ENCODE peak calls at places on chromosome 20, in six cellular contexts. K is ascending aorta; A is heart left ventricle; U is naive thymus-derived CD4-positive, alpha-beta T cell; O is ovary; E is PC-9. F is an unnamed sample. For H3K9me3, the result is how much of the 10 kb centered on the place peaks cover.

GRCh38 chr20:31543966-31544598 is 29.8 kb downstream of the HM13 start:
- DNase-seq in O (no peak), E (peak), K (no peak), U (no peak), A (no peak), F (no peak)

GRCh38 chr20:3471397-3472021 is 691 bp downstream of the ATRN start:
- DNase-seq in U (no peak), A (no peak), K (no peak), E (no peak), O (no peak), F (no peak)

GRCh38 chr20:9051508-9051907 is 17.4 kb upstream of the PLCB4 start:
- DNase-seq in K (no peak), A (no peak), U (no peak), O (no peak), E (peak), F (no peak)

GRCh38 chr20:33731693-33732165 is at the start of gene ZNF341:
- DNase-seq in O (peak), A (peak), K (peak), E (peak), U (peak), F (peak)

GRCh38 chr20:45863543-45864470 is 6.4 kb downstream of the ZSWIM3 start:
- DNase-seq in U (no peak), K (no peak), E (no peak), A (no peak), O (no peak), F (no peak)

GRCh38 chr20:54606384-54606783 is 131.0 kb downstream of the DOK5 start:
- DNase-seq in U (no peak), O (no peak), E (no peak), K (no peak), A (no peak), F (no peak)

GRCh38 chr20:20711413-20711812 is 1.0 kb downstream of the RALGAPA2 start:
- DNase-seq in O (no peak), A (no peak), E (no peak), U (no peak), K (no peak), F (no peak)

GRCh38 chr20:31967830-31968249 is at the start of gene XKR7:
- DNase-seq in E (no peak), K (no peak), U (no peak), A (peak), O (no peak), F (peak)

GRCh38 chr20:25237610-25238318 is 10.1 kb upstream of the PYGB start:
- DNase-seq in O (no peak), E (peak), K (peak), U (no peak), A (no peak), F (peak)

GRCh38 chr20:7291319-7291943 is 523.9 kb downstream of the BMP2 start:
- DNase-seq in U (no peak), K (no peak), A (no peak), O (no peak), E (no peak), F (no peak)

GRCh38 chr20:56212071-56212470 is 36.5 kb upstream of the MC3R start:
- DNase-seq in U (no peak), E (peak), A (no peak), O (no peak), K (no peak), F (no peak)

GRCh38 chr20:51129201-51129671 is 106.3 kb upstream of the KCNG1 start:
- DNase-seq in K (peak), A (no peak), E (no peak), O (no peak), U (no peak), F (no peak)

GRCh38 chr20:2616634-2617033 is 35.8 kb upstream of the NOP56 start:
- DNase-seq in U (no peak), A (no peak), K (no peak), O (no peak), E (no peak), F (no peak)

GRCh38 chr20:366042-366718 is 14.4 kb upstream of the TRIB3 start:
- DNase-seq in U (no peak), A (no peak), K (no peak), E (peak), O (no peak), F (no peak)

GRCh38 chr20:1517010-1517409 is 25.8 kb upstream of the SIRPB2 start:
- DNase-seq in A (no peak), E (no peak), O (no peak), K (no peak), U (no peak), F (no peak)
- H3K27ac ChIP-seq in A (no peak), E (no peak), O (no peak), K (no peak), U (no peak), F (no peak)

DNA sequence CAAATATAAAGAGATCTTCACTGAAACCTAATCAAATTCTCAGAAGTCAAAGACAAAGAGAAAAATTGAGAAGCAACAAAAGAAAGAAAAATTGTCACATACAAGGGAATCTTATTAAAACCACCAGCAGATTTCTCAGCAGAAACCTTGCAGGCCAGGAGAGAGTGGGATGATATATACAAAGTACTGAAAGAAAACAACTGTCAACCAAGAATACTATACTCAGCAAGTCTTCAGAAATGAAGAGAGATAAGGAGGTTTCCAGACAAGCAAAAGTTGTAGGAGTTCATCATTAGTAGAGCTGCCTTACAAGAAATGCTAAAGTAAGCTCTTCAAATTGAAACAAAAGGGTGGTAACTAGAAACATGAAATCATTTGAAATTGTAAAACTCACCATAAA is 345.6 kb downstream of the MAFB start:
- DNase-seq in E (no peak), A (no peak), U (no peak), K (no peak), O (no peak), F (no peak)
- H3K9me3 ChIP-seq in E (under half), A (under half), U (under half), K (under half), O (under half), F (under half)

GRCh38 chr20:5608104-5608447 is 142.1 kb upstream of the SHLD1 start:
- DNase-seq in A (no peak), E (no peak), O (no peak), U (no peak), K (no peak), F (no peak)
- H3K4me3 ChIP-seq in A (peak), E (peak), O (no peak), U (peak), K (peak), F (no peak)

GRCh38 chr20:34987288-34988175 is 31.9 kb downstream of the MYH7B start:
- DNase-seq in A (no peak), O (no peak), K (no peak), U (no peak), E (no peak), F (no peak)
- H3K27ac ChIP-seq in A (peak), O (no peak), K (no peak), U (no peak), E (no peak), F (no peak)

DNA sequence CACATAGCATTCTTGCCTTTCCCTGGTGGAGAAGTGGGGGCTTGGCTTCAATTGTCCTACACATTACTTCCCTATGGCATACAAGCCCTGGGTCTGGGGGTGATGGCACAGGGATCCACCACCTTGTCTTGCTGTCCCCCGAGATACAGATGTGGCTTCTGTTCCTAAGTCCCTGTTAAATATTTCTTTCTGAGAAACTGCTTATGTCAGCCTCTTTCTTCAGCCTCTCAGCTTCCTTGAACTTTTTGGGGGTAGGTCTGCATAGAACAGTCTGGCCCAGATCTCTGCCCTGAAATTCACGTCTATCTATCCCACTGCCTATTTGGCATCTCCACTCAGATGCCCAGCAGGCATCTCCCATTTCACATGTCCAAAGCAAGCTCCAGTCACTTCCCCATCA is 177.4 kb downstream of the SCP2D1 start:
- DNase-seq in K (peak), U (no peak), O (no peak), A (no peak), E (no peak), F (no peak)
- H3K9me3 ChIP-seq in K (under half), U (under half), O (under half), A (under half), E (under half), F (under half)

GRCh38 chr20:36886859-36887778 is 11.2 kb downstream of the TLDC2 start:
- DNase-seq in K (peak), U (peak), O (peak), A (peak), E (peak), F (peak)

GRCh38 chr20:36890586-36890985 is 14.6 kb downstream of the TLDC2 start:
- DNase-seq in E (no peak), A (no peak), K (no peak), U (no peak), O (no peak), F (no peak)

GRCh38 chr20:36888880-36889516 is 13.1 kb downstream of the TLDC2 start:
- DNase-seq in E (no peak), O (no peak), U (no peak), K (no peak), A (no peak), F (no peak)

GRCh38 chr20:36885355-36885754 is 9.4 kb downstream of the TLDC2 start:
- DNase-seq in E (no peak), O (no peak), K (no peak), A (no peak), U (no peak), F (no peak)

DNA sequence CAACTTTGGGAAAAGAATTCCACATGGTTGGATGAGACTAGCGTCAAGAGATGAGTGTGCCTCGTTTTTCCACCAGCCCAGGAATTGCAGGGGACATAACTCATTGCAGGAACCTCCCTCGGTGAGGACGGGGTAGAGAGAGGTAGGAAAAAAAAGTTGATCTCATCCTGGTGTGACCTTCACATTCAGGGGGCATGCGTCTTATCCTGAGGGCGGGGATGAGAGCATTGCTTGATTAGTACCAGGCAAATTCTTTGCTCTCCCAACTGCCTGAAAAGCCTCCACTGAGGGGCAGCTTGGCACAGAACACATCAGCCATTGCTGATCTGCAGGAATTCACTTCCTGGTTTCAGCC is 11.8 kb downstream of the TLDC2 start:
- DNase-seq in E (no peak), A (no peak), O (no peak), K (no peak), U (no peak), F (no peak)
- H3K4me3 ChIP-seq in E (no peak), A (no peak), O (no peak), K (no peak), U (no peak), F (no peak)

DNA sequence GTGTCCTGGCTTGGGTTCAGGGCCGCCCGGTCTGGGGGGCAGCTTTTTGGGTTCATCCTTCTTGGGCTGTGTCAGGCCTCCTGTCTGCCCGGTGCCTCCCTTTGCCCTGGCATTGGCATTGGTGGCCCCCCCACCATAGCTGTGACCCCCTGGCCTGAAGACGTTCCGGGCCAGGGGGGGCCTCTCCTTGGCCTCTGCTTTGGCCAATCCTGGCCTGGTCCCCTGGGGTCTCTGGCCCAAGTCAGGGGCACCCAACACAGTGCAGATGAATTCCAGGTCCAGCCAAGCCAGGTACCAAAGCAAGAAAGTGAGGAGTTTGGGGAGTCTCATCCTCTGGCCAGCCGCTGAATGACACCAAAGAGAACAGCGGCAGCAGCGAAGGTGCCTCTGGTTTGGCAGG is 429 bp downstream of the GDF5 start:
- DNase-seq in U (no peak), K (no peak), O (no peak), A (no peak), E (no peak), F (no peak)
- H3K27ac ChIP-seq in U (no peak), K (peak), O (no peak), A (peak), E (no peak), F (no peak)

DNA sequence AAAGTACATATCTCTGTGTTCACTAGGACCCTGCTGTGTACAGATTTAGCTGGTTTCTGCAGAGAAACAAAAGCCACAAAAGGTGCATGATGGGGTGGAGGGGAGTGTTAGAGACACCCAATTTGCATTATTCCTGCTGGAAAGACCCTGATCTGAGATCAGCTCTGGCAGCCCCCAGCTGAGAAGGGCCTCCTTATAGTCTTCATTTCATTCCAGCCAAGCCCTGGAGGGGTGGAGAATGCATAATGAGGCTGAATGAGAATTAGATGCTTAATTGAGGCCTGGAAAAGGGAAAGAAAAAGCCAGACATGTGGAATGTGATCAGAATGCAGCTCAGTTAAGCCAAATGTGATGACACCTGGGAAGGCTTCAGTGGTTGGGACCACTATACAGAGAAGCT is 545.5 kb downstream of the KIF16B start:
- DNase-seq in U (no peak), O (no peak), K (no peak), A (no peak), E (no peak), F (no peak)
- H3K9me3 ChIP-seq in U (under half), O (under half), K (under half), A (under half), E (under half), F (under half)

DNA sequence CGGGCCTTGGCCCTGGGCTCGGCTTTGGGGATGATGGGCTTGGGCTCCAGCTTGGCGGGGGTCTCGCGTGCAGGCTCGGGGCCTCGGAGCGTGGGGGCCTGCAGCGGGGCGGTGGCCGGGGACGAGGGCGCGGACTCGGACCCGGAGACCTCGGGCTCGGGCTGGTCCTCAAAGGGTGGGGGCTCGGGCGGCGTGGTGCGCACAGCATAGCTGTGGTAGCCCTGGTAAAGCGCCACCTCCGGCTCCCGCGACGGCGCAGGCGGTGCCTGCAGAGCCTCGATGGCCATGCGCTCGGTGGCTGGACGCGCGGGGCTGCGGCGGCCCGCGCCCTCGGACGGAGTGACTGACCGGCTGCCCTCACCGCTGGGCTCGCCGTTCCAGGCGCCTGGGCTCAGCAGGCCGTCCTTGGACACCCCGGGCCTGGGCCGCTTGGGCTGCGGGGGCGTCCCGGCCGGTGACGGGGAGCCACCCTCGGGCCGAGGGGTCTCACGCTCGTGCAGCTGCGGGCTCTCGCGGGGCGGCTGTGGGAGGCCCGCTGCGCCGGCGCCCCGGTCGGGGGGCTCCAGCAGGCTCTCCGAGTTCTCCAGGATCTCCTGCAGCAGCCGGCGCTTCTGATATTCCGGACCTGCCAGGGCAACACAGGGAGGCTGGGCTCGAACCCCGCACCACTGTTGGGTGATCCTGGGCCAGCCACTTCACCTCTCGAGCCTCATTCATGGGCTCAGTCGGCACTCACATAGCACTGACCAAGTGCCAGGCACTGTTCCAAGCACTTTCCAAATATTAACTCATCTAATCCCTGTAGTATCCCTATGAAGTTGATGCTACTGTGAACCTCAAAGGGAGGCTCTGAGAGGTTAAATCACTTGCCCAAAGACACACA is 71.0 kb downstream of the JPH2 start:
- DNase-seq in K (peak), E (no peak), O (no peak), U (no peak), A (no peak), F (no peak)
- H3K4me3 ChIP-seq in K (no peak), E (no peak), O (no peak), U (no peak), A (no peak), F (no peak)

F was measured in body of pancreas.